ENCODE peak calls at places on chromosome 14, in nine cellular contexts. Z is stimulated activated CD4-positive, alpha-beta T cell treated with anti-CD3 and anti-CD28 coated beads, Interleukin-2, amount 100 ng/mL, for 48 hours; F is HFFc6; L is mesendoderm; I is M059J; B is activated naive CD4-positive, alpha-beta T cell treated with anti-CD3 and anti-CD28 coated beads, Interleukin-2, amount 10 ng/mL, durations not matched to agents 7 days and 5 days; D is colonic mucosa; Y is neural progenitor cell; N is HCEC 1CT. K is an unnamed sample.

GRCh38 chr14:104280902-104281767 is 142.7 kb downstream of the KIF26A start:
- DNase-seq in N (no peak), B (peak; percentile 8), I (no peak), F (no peak), D (no peak), Y (peak; percentile 30), L (no peak), Z (no peak), K (no peak)

GRCh38 chr14:36658091-36659009 is 3.3 kb upstream of the PAX9 start:
- DNase-seq in Y (peak; percentile 46), Z (no peak), B (no peak), N (no peak), I (no peak), D (no peak), F (no peak), L (no peak), K (peak; percentile 39)

GRCh38 chr14:66992776-66993175 is 196.5 kb upstream of the GARIN2 start:
- DNase-seq in D (no peak), Y (no peak), F (no peak), L (no peak), I (no peak), N (no peak), Z (no peak), B (no peak), K (no peak)

GRCh38 chr14:95577067-95577800 is 42.4 kb downstream of the GLRX5 start:
- DNase-seq in Y (no peak), Z (no peak), F (no peak), N (no peak), L (no peak), B (no peak), I (no peak), D (no peak), K (no peak)

GRCh38 chr14:63752449-63753169 is 24.7 kb upstream of the SGPP1 start:
- DNase-seq in L (no peak), I (peak; percentile 78), D (peak; percentile 26), F (peak; percentile 29), Z (no peak), B (no peak), Y (no peak), N (peak; percentile 72), K (no peak)

GRCh38 chr14:95896628-95897027 is 20.0 kb downstream of the TUNAR start:
- DNase-seq in B (no peak), Z (no peak), N (no peak), Y (no peak), D (no peak), L (no peak), F (no peak), I (no peak), K (no peak)

GRCh38 chr14:38065101-38065762 is 142.5 kb upstream of the SSTR1 start:
- DNase-seq in L (peak; percentile 37), N (no peak), Y (no peak), F (peak; percentile 6), B (peak; percentile 76), D (no peak), I (peak; percentile 43), Z (peak; percentile 26), K (no peak)

GRCh38 chr14:59067135-59067894 is 121.2 kb upstream of the DAAM1 start:
- DNase-seq in N (no peak), Y (no peak), F (no peak), L (peak; percentile 4), B (no peak), Z (no peak), D (no peak), I (no peak), K (no peak)

GRCh38 chr14:78758333-78758732 is 588.2 kb downstream of the NRXN3 start:
- DNase-seq in F (peak; percentile 7), I (peak; percentile 9), Z (no peak), L (peak; percentile 67), D (no peak), B (no peak), Y (peak; percentile 59), N (peak; percentile 55), K (peak; percentile 50)